ENCODE peak calls at places on chromosomes 12 and 14, in six cellular contexts. M, W, D, L, Z and C are unnamed samples.

GRCh38 chr14:54564799-54565235 is 2.1 kb upstream of the SAMD4A start:
- DNase-seq in L (no peak), D (no peak), Z (peak), W (no peak), M (no peak), C (no peak)

GRCh38 chr12:76820888-76821482 is 57.1 kb downstream of the ZDHHC17 start:
- DNase-seq in W (no peak), Z (peak), M (no peak), L (no peak), D (no peak), C (no peak)

GRCh38 chr12:11773889-11774677 is 124.6 kb downstream of the ETV6 start:
- DNase-seq in W (no peak), M (no peak), D (no peak), Z (no peak), L (no peak), C (no peak)

GRCh38 chr12:92076106-92076505 is 69.5 kb downstream of the BTG1 start:
- DNase-seq in W (no peak), M (no peak), L (no peak), D (no peak), Z (no peak), C (no peak)

GRCh38 chr12:64009321-64010068 is 165.0 kb downstream of the SRGAP1 start:
- DNase-seq in M (no peak), L (no peak), D (peak), W (no peak), Z (no peak), C (no peak)

GRCh38 chr12:88237954-88238353 is 95.8 kb downstream of the TMTC3 start:
- DNase-seq in L (no peak), D (no peak), Z (peak), W (no peak), M (no peak), C (no peak)

GRCh38 chr14:53306267-53306721 is 153.2 kb upstream of the DDHD1 start:
- DNase-seq in D (peak), Z (peak), M (peak), L (peak), W (peak), C (no peak)

GRCh38 chr12:52041695-52042123 is 9.5 kb upstream of the NR4A1 start:
- DNase-seq in D (peak), Z (no peak), M (no peak), W (no peak), L (peak), C (peak)

GRCh38 chr14:67253076-67253635 is 11.9 kb downstream of the PALS1 start:
- DNase-seq in W (no peak), Z (no peak), M (no peak), L (no peak), D (no peak), C (no peak)

GRCh38 chr14:81062816-81063215 is 107.4 kb downstream of the TSHR start:
- DNase-seq in L (no peak), W (no peak), M (no peak), D (no peak), Z (no peak), C (no peak)

GRCh38 chr14:34328178-34328577 is 133.9 kb downstream of the SPTSSA start:
- DNase-seq in L (no peak), W (no peak), Z (no peak), D (no peak), M (no peak), C (no peak)

GRCh38 chr12:121709478-121709890 is 3.1 kb upstream of the TMEM120B start:
- DNase-seq in W (no peak), D (no peak), Z (peak), L (no peak), M (no peak), C (no peak)

GRCh38 chr14:34172052-34172451 is 221.2 kb upstream of the EGLN3 start:
- DNase-seq in W (no peak), M (no peak), Z (no peak), D (no peak), L (no peak), C (no peak)

GRCh38 chr12:123035841-123036240 is 55.4 kb downstream of the ARL6IP4 start:
- DNase-seq in Z (no peak), M (no peak), L (no peak), D (no peak), W (no peak), C (no peak)

GRCh38 chr14:98169170-98169587 is 1102.8 kb downstream of the BCL11B start:
- DNase-seq in M (no peak), W (no peak), Z (no peak), L (no peak), D (no peak), C (no peak)

GRCh38 chr14:71048393-71048792 is 141.1 kb downstream of the PCNX1 start:
- DNase-seq in Z (no peak), D (no peak), L (no peak), W (no peak), M (no peak), C (no peak)

GRCh38 chr12:41663487-41664258 is 475.6 kb downstream of the PDZRN4 start:
- DNase-seq in D (no peak), L (no peak), Z (peak), M (no peak), W (no peak), C (no peak)

GRCh38 chr14:49880267-49881064 is 12.4 kb upstream of the ARF6 start:
- DNase-seq in D (no peak), L (no peak), W (no peak), Z (no peak), M (no peak), C (no peak)

GRCh38 chr14:46717211-46717610 is 65.6 kb upstream of the RPL10L start:
- DNase-seq in Z (peak), W (no peak), D (no peak), L (no peak), M (no peak), C (no peak)

GRCh38 chr14:65879218-65880009 is 466.9 kb downstream of the FUT8 start:
- DNase-seq in Z (peak), L (no peak), W (no peak), D (no peak), M (no peak), C (no peak)

GRCh38 chr14:88618476-88618875 is 55.6 kb downstream of the ZC3H14 start:
- DNase-seq in L (no peak), Z (no peak), M (no peak), D (no peak), W (no peak), C (no peak)

GRCh38 chr14:24425704-24426103 is 3.8 kb downstream of the CBLN3 start:
- DNase-seq in W (no peak), M (no peak), L (no peak), Z (peak), D (no peak), C (no peak)

GRCh38 chr12:12560587-12561304 is 1.9 kb downstream of the DUSP16 start:
- DNase-seq in L (peak), Z (peak), D (peak), W (peak), M (peak), C (no peak)

GRCh38 chr12:24012528-24012927 is 63.1 kb upstream of the SOX5 start:
- DNase-seq in M (no peak), D (no peak), W (no peak), Z (peak), L (no peak), C (no peak)

GRCh38 chr14:101476258-101476930 is 84.9 kb upstream of the DIO3 start:
- DNase-seq in D (no peak), L (peak), M (peak), W (peak), Z (no peak), C (no peak)

GRCh38 chr14:95535226-95536021 is 574 bp downstream of the GLRX5 start:
- DNase-seq in Z (no peak), D (no peak), L (no peak), M (no peak), W (no peak), C (no peak)

GRCh38 chr12:116642683-116643082 is 83.5 kb downstream of the MAP1LC3B2 start:
- DNase-seq in M (no peak), Z (no peak), L (no peak), D (no peak), W (no peak), C (no peak)

GRCh38 chr14:23550131-23550826 is 1.3 kb downstream of the ZFHX2 start:
- DNase-seq in Z (no peak), D (no peak), L (no peak), W (no peak), M (no peak), C (no peak)

GRCh38 chr14:87233266-87233665 is 759.7 kb downstream of the GALC start:
- DNase-seq in Z (peak), M (no peak), D (no peak), L (no peak), W (no peak), C (no peak)

GRCh38 chr14:30884925-30885324 is 10.6 kb downstream of the COCH start:
- DNase-seq in Z (no peak), W (no peak), D (no peak), L (no peak), M (no peak), C (no peak)

GRCh38 chr12:82596484-82596883 is 90.2 kb upstream of the TMTC2 start:
- DNase-seq in W (no peak), Z (no peak), D (no peak), M (no peak), L (no peak), C (no peak)

DNA sequence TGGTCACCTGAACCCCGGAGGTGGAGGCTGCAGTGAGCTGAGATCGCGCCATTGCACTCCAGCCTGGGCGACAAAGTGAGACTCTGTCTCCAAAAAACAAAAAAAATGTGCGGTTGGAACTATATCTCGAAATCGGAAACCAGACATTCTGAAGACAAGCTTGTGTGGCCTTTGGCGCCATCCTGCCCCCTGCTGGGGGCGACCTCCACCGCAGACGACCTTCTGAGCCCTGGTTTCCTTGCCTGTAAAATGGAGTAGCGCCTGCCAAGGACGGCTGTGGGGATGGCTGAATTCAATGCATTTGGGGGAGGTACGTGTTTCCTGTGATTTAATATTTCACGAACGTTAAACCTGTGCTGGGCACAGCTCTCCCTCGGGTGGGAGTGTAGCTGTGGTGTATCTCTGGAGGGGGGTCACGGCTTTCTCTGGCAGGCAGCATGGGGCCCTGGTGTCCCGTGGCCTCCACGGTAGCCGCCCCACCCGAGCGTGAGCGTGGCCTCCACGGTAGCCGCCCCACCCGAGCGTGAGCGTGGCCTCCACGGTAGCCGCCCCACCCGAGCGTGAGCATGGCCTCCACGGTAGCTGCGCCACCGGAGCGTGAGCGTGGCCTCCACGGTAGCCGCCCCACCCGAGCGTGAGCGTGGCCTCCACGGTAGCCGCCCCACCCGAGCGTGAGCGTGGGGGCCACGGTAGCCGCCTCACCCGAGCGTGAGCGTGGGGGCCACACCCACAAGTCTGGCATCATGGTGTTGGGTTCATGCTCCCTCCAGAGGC is 55.3 kb downstream of the LRCOL1 start:
- DNase-seq in D (no peak), W (no peak), L (no peak), Z (no peak), M (no peak), C (no peak)
- TF ChIP-seq CTCF in D (peak), W (peak), L (no peak), Z (peak), M (no peak), C (no peak)

GRCh38 chr14:106662947-106663346 is 1136.6 kb downstream of the TMEM121 start:
- DNase-seq in D (no peak), Z (no peak), W (no peak), M (no peak), L (no peak), C (no peak)

GRCh38 chr14:106670006-106670405 is 1143.6 kb downstream of the TMEM121 start:
- DNase-seq in M (no peak), D (no peak), L (no peak), W (no peak), Z (no peak), C (no peak)

GRCh38 chr14:106666341-106666740 is 1140.0 kb downstream of the TMEM121 start:
- DNase-seq in W (no peak), L (no peak), D (no peak), M (no peak), Z (no peak), C (no peak)

DNA sequence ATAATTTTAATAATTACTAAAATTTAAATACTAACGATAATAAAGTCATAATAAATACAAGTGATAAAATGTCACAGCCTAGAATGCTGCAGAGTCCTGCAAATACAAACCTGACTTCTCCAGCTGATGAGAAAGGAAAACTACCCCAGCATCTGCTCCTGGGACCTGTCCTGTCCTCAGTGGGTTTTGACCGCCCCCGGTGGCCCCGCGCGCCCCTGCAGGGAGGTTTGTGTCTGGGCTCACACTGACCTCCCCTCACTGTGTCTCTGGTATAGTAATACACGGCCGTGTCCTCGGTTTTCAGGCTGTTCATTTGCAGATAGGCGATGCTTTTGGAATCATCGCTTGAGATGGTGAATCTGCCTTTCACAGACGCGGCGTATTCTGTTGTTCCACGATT is 1139.4 kb downstream of the TMEM121 start:
- DNase-seq in D (no peak), L (no peak), W (no peak), Z (no peak), M (no peak), C (no peak)
- TF ChIP-seq CTCF in D (peak), L (no peak), W (no peak), Z (no peak), M (no peak), C (no peak)

GRCh38 chr14:59882957-59883356 is 12.4 kb upstream of the RTN1 start:
- DNase-seq in D (no peak), M (no peak), L (no peak), W (no peak), Z (peak), C (no peak)
- TF ChIP-seq CTCF in D (no peak), M (no peak), L (no peak), W (no peak), Z (peak), C (no peak)

GRCh38 chr14:50892255-50892654 is 20.4 kb downstream of the ABHD12B start:
- DNase-seq in D (no peak), W (no peak), Z (no peak), L (no peak), M (no peak), C (no peak)

GRCh38 chr14:50901361-50901760 is 29.5 kb downstream of the ABHD12B start:
- DNase-seq in Z (no peak), D (peak), L (no peak), M (no peak), W (no peak), C (no peak)

DNA sequence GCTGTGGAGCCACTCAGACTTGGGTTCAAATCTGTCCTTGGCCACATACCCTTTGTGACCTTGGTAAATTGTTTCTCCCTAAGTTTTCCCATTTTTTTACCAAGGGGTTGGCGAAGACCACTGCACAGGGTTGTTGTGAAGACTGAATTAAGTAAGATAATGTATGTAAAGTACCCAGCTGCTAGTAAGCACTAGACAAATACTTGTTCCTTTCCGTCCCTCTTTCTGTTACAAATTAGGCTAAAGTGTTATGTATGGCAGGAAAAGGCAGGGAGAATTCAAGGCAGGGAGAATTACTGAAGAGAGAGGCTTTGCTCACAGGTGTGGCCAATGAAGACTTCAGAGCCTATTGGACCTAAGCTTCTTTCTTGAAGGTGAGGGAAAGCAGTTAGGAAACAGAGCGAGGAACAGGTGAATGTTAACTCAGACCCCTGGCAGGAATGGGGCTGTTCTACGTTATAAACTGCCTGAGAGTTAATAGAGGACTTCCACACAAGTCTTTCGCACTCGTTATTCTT is 25.9 kb downstream of the ABHD12B start:
- DNase-seq in M (no peak), Z (no peak), L (no peak), D (no peak), W (no peak), C (no peak)
- TF ChIP-seq CTCF in M (no peak), Z (no peak), L (no peak), D (no peak), W (no peak), C (no peak)

GRCh38 chr12:103586132-103586531 is 941 bp upstream of the STAB2 start:
- DNase-seq in L (no peak), M (no peak), W (no peak), Z (no peak), D (no peak), C (no peak)
- TF ChIP-seq CTCF in L (no peak), M (no peak), W (no peak), Z (peak), D (no peak), C (no peak)

DNA sequence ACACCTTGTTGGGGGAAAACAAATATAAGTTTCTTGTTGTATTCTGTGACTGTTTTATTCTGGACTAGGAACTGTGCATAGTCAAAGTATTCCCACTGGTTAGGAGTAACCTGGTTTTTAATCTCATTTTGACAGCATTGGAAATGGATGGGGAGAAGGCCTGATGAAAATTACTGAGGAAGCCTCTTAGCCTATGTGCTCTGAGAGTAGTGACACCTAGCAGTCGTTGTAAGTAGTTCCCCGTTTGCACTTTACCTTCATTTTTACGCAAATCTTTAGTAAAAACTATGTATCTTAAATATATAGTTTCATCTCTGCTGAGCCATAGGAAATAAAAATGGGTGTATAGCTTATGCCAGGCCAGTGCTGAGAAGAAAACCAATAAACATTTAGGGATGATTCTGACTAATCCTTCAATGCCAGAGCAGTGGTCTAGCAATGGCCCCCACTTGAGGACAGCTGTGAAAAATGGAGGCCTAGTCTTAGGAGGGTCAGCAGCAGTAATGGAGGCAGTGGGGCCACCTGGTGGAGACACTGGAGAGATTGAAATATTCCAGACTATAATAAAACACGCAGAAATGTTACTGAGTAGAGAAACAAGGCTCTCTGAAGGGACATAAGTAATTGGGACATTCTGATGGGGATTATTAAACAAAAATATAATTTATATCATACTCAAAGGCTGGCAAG is 133.2 kb upstream of the NOVA1 start:
- DNase-seq in L (no peak), D (no peak), Z (peak), M (no peak), W (no peak), C (no peak)
- TF ChIP-seq CTCF in L (no peak), D (no peak), Z (peak), M (no peak), W (peak), C (no peak)

GRCh38 chr12:67223225-67223624 is 45.9 kb upstream of the CAND1 start:
- DNase-seq in Z (no peak), M (no peak), L (no peak), W (no peak), D (no peak), C (no peak)

GRCh38 chr12:67220065-67220464 is 49.1 kb upstream of the CAND1 start:
- DNase-seq in Z (peak), M (peak), D (no peak), W (peak), L (no peak), C (no peak)

GRCh38 chr12:67217647-67218046 is 51.5 kb upstream of the CAND1 start:
- DNase-seq in L (no peak), D (no peak), Z (no peak), W (no peak), M (no peak), C (no peak)

GRCh38 chr12:67222302-67222701 is 46.9 kb upstream of the CAND1 start:
- DNase-seq in Z (peak), D (no peak), L (no peak), W (peak), M (no peak), C (no peak)
- TF ChIP-seq CTCF in Z (peak), D (no peak), L (no peak), W (peak), M (peak), C (no peak)